ENCODE peak calls at places on chromosomes 13 and 19, in eight cellular contexts. R is NCI-H146; Q is SW 1271; P is retinal pigment epithelial cell; N is stimulated activated CD4-positive, alpha-beta T cell treated with anti-CD3 and anti-CD28 coated beads, Interleukin-2, amount 100 ng/mL, for 48 hours; H is C1 segment of cervical spinal cord; V is HEK293T; E is 8988T. W is an unnamed sample.

GRCh38 chr19:7292352-7292949 is 1.8 kb downstream of the INSR start:
- DNase-seq in E (no peak), N (no peak), H (no peak), P (no peak), Q (no peak), R (no peak), V (no peak), W (no peak)

GRCh38 chr13:32852568-32852967 is 163.7 kb upstream of the KL start:
- DNase-seq in H (no peak), N (no peak), R (no peak), E (no peak), P (no peak), V (no peak), Q (no peak), W (no peak)

GRCh38 chr19:7673995-7674667 is 2.8 kb upstream of the MCEMP1 start:
- DNase-seq in E (peak), Q (peak), H (no peak), N (no peak), V (peak), P (no peak), R (peak), W (peak)

GRCh38 chr19:4591296-4591695 is 31.8 kb upstream of the SEMA6B start:
- DNase-seq in P (no peak), H (no peak), E (no peak), V (no peak), N (no peak), Q (no peak), R (no peak), W (no peak)

GRCh38 chr13:74040200-74040599 is 94.0 kb downstream of the KLF12 start:
- DNase-seq in P (no peak), H (no peak), N (peak), V (peak), Q (peak), E (peak), R (peak), W (peak)

GRCh38 chr19:42155796-42156195 is 23.6 kb upstream of the POU2F2 start:
- DNase-seq in P (no peak), H (no peak), Q (no peak), N (no peak), R (no peak), E (no peak), V (no peak), W (no peak)

GRCh38 chr19:51259348-51260245 is 8.7 kb downstream of the SIGLECL1 start:
- DNase-seq in R (no peak), P (no peak), Q (peak), E (no peak), H (no peak), V (peak), N (peak), W (peak)

GRCh38 chr13:76512676-76513277 is 373.4 kb downstream of the KCTD12 start:
- DNase-seq in V (no peak), H (no peak), N (no peak), P (peak), E (no peak), Q (peak), R (peak), W (no peak)

GRCh38 chr19:47545061-47545948 is 27.6 kb downstream of the ZNF541 start:
- DNase-seq in R (no peak), E (no peak), P (no peak), H (no peak), V (no peak), Q (no peak), N (no peak), W (no peak)

GRCh38 chr13:50810998-50811397 is 32.5 kb downstream of the DLEU7 start:
- DNase-seq in V (no peak), P (no peak), Q (no peak), N (no peak), R (no peak), H (no peak), E (no peak), W (peak)

GRCh38 chr19:2973229-2973628 is 4.1 kb upstream of the TLE6 start:
- DNase-seq in V (no peak), P (no peak), E (no peak), Q (no peak), H (no peak), N (no peak), R (no peak), W (no peak)

W was measured in Karpas-422.